ENCODE peak calls at places on chromosomes 5 and 9, in six cellular contexts. J is lower lobe of right lung; M is activated naive CD4-positive, alpha-beta T cell treated with Interleukin-2 at 50 U/mL for 16 hours; Q is Right ventricle myocardium superior; U is stimulated activated CD4-positive, alpha-beta T cell treated with anti-CD3 and anti-CD28 coated beads, TNF-alpha, amount 100 ng/mL, for 1 hour; I is left lung. N is an unnamed sample.

GRCh38 chr9:6109986-6110385 is 94.6 kb upstream of the RANBP6 start:
- DNase-seq in J (no peak), M (no peak), Q (no peak), U (no peak), I (no peak), N (no peak)

GRCh38 chr5:547086-547924 is 23.1 kb upstream of the SLC9A3 start:
- DNase-seq in J (peak; percentile 29), M (no peak), Q (peak; percentile 29), U (no peak), I (peak; percentile 22), N (peak; percentile 8)

GRCh38 chr9:3912817-3913216 is 387.0 kb upstream of the RFX3 start:
- DNase-seq in J (no peak), M (no peak), Q (no peak), U (no peak), I (no peak), N (no peak)

GRCh38 chr9:122248448-122248865 is 16.2 kb downstream of the RBM18 start:
- DNase-seq in J (no peak), M (no peak), Q (no peak), U (no peak), I (no peak), N (no peak)

GRCh38 chr5:146529984-146530383 is 14.0 kb upstream of the GPR151 start:
- DNase-seq in J (no peak), M (no peak), Q (no peak), U (no peak), I (no peak), N (no peak)

GRCh38 chr5:150085950-150086715 is at the start of gene CSF1R:
- DNase-seq in J (no peak), M (no peak), Q (no peak), U (no peak), I (no peak), N (peak; percentile 41)

GRCh38 chr9:25716220-25716872 is 38.1 kb upstream of the TUSC1 start:
- DNase-seq in J (no peak), M (no peak), Q (peak; percentile 24), U (no peak), I (no peak), N (no peak)

GRCh38 chr5:172299916-172300439 is 16.4 kb upstream of the UBTD2 start:
- DNase-seq in J (no peak), M (no peak), Q (no peak), U (no peak), I (no peak), N (no peak)

GRCh38 chr5:115842089-115842881 is 550 bp downstream of the AP3S1 start:
- DNase-seq in J (no peak), M (peak; percentile 25), Q (no peak), U (no peak), I (no peak), N (no peak)

GRCh38 chr9:133609311-133610098 is at the start of gene FAM163B:
- DNase-seq in J (peak; percentile 45), M (peak; percentile 13), Q (no peak), U (no peak), I (no peak), N (peak; percentile 88)

GRCh38 chr9:92614123-92614510 is 55.8 kb downstream of the IPPK start:
- DNase-seq in J (no peak), M (no peak), Q (no peak), U (no peak), I (no peak), N (no peak)

GRCh38 chr9:102355982-102356381 is 617.5 kb upstream of the GRIN3A start:
- DNase-seq in J (no peak), M (no peak), Q (no peak), U (no peak), I (no peak), N (no peak)

GRCh38 chr9:107223381-107223780 is 59.7 kb upstream of the RAD23B start:
- DNase-seq in J (no peak), M (no peak), Q (no peak), U (no peak), I (no peak), N (no peak)

GRCh38 chr9:108467653-108468324 is 388.0 kb downstream of the ACTL7B start:
- DNase-seq in J (no peak), M (no peak), Q (no peak), U (no peak), I (no peak), N (peak; percentile 44)

GRCh38 chr5:31027726-31028125 is 165.8 kb upstream of the CDH6 start:
- DNase-seq in J (no peak), M (no peak), Q (no peak), U (no peak), I (no peak), N (no peak)

GRCh38 chr9:131402073-131402472 is 8.2 kb downstream of the PRRC2B start:
- DNase-seq in J (no peak), M (no peak), Q (no peak), U (no peak), I (no peak), N (peak; percentile 24)

GRCh38 chr5:180206993-180207392 is 2.0 kb downstream of the RASGEF1C start:
- DNase-seq in J (no peak), M (no peak), Q (no peak), U (no peak), I (no peak), N (no peak)

GRCh38 chr5:96431376-96432244 is 1.4 kb downstream of the PCSK1 start:
- DNase-seq in J (no peak), M (no peak), Q (no peak), U (no peak), I (no peak), N (peak; percentile 40)

GRCh38 chr9:88322906-88323566 is 65.2 kb upstream of the SPIN1 start:
- DNase-seq in J (no peak), M (peak; percentile 34), Q (no peak), U (peak; percentile 12), I (no peak), N (no peak)

GRCh38 chr5:79791843-79792242 is 102.2 kb downstream of the CMYA5 start:
- DNase-seq in J (no peak), M (no peak), Q (no peak), U (no peak), I (no peak), N (no peak)

GRCh38 chr5:78816143-78816765 is 167.7 kb upstream of the LHFPL2 start:
- DNase-seq in J (no peak), M (no peak), Q (no peak), U (no peak), I (no peak), N (no peak)

GRCh38 chr5:39399135-39400036 is 25.4 kb downstream of the DAB2 start:
- DNase-seq in J (no peak), M (no peak), Q (no peak), U (no peak), I (no peak), N (no peak)